ENCODE peak calls at places on chromosomes 3 and 15, in seven cellular contexts. R is body of pancreas; W is CD4-positive, alpha-beta memory T cell; S is right cardiac atrium; D is stomach; L is psoas muscle; Z is fibroblast of lung. G is an unnamed sample. For H3K4me1, the result is how much of the 10 kb centered on the place peaks cover.

GRCh38 chr3:53885239-53885638 is 3.3 kb upstream of the ACTR8 start:
- DNase-seq in R (no peak), W (no peak), S (no peak), D (no peak), L (no peak), Z (no peak), G (no peak)

GRCh38 chr3:120622870-120623718 is 27.0 kb downstream of the NDUFB4 start:
- DNase-seq in R (no peak), W (peak), S (no peak), D (no peak), L (no peak), Z (no peak), G (peak)

GRCh38 chr15:28260317-28260716 is 61.7 kb downstream of the HERC2 start:
- DNase-seq in R (no peak), W (no peak), S (no peak), D (no peak), L (no peak), Z (no peak), G (no peak)

GRCh38 chr15:70235347-70235746 is 137.6 kb upstream of the TLE3 start:
- DNase-seq in R (no peak), W (no peak), S (no peak), D (no peak), L (no peak), Z (no peak), G (no peak)

GRCh38 chr3:129777806-129778205 is 115.7 kb downstream of the TMCC1 start:
- DNase-seq in R (no peak), W (no peak), S (no peak), D (no peak), L (no peak), Z (no peak), G (no peak)

GRCh38 chr3:132966374-132966773 is 71.8 kb upstream of the TMEM108 start:
- DNase-seq in R (no peak), W (no peak), S (no peak), D (no peak), L (no peak), Z (no peak), G (no peak)

GRCh38 chr15:85312925-85313324 is 67.5 kb upstream of the AKAP13 start:
- DNase-seq in R (no peak), W (no peak), S (no peak), D (no peak), L (no peak), Z (peak), G (no peak)

GRCh38 chr3:179200790-179201189 is 50.1 kb downstream of the KCNMB3 start:
- DNase-seq in R (no peak), W (no peak), S (no peak), D (no peak), L (no peak), Z (no peak), G (no peak)

GRCh38 chr3:58474348-58474911 is 17.5 kb upstream of the KCTD6 start:
- DNase-seq in R (no peak), W (no peak), S (no peak), D (no peak), L (no peak), Z (no peak), G (no peak)

GRCh38 chr3:9810357-9810726 is 280 bp downstream of the TTLL3 start:
- DNase-seq in R (no peak), W (no peak), S (no peak), D (no peak), L (no peak), Z (no peak), G (no peak)

GRCh38 chr3:112815981-112816380 is 30.7 kb downstream of the CD200R1L start:
- DNase-seq in R (no peak), W (no peak), S (no peak), D (no peak), L (no peak), Z (peak), G (no peak)

GRCh38 chr3:27577504-27577903 is 93.3 kb upstream of the SLC4A7 start:
- DNase-seq in R (no peak), W (no peak), S (no peak), D (no peak), L (no peak), Z (no peak), G (no peak)

GRCh38 chr3:125202197-125202596 is 10.4 kb downstream of the SLC12A8 start:
- DNase-seq in R (no peak), W (no peak), S (no peak), D (no peak), L (no peak), Z (peak), G (no peak)

GRCh38 chr15:58548308-58549012 is 116.7 kb downstream of the LIPC start:
- DNase-seq in R (no peak), W (no peak), S (no peak), D (peak), L (no peak), Z (no peak), G (no peak)

GRCh38 chr3:112397529-112397928 is 64.6 kb downstream of the CD200 start:
- DNase-seq in R (no peak), W (no peak), S (no peak), D (no peak), L (no peak), Z (no peak), G (no peak)

GRCh38 chr3:14988988-14989394 is 41.6 kb downstream of the NR2C2 start:
- DNase-seq in R (no peak), W (peak), S (no peak), D (no peak), L (no peak), Z (no peak), G (no peak)

GRCh38 chr15:100831466-100831865 is 48.2 kb upstream of the ALDH1A3 start:
- DNase-seq in R (no peak), W (no peak), S (no peak), D (no peak), L (no peak), Z (no peak), G (no peak)

GRCh38 chr15:74302821-74303359 is 64.6 kb downstream of the CYP11A1 start:
- DNase-seq in R (peak), W (peak), S (peak), D (peak), L (no peak), Z (no peak), G (no peak)

GRCh38 chr15:60713096-60714084 is 234.4 kb upstream of the ICE2 start:
- DNase-seq in R (no peak), W (no peak), S (peak), D (no peak), L (peak), Z (no peak), G (no peak)

GRCh38 chr3:192869131-192870027 is 48.3 kb downstream of the MB21D2 start:
- DNase-seq in R (no peak), W (no peak), S (peak), D (no peak), L (peak), Z (peak), G (no peak)

GRCh38 chr15:67843571-67844387 is 3.9 kb upstream of the RNU6-1 start:
- DNase-seq in R (no peak), W (no peak), S (no peak), D (no peak), L (no peak), Z (no peak), G (no peak)

GRCh38 chr3:115659861-115660260 is 36.6 kb downstream of the GAP43 start:
- DNase-seq in R (no peak), W (no peak), S (no peak), D (no peak), L (no peak), Z (peak), G (no peak)

GRCh38 chr15:41655716-41656115 is 4.5 kb upstream of the MGA start:
- DNase-seq in R (no peak), W (no peak), S (no peak), D (no peak), L (no peak), Z (peak), G (no peak)

GRCh38 chr3:189914799-189915198 is 205.9 kb downstream of the P3H2 start:
- DNase-seq in R (no peak), W (no peak), S (no peak), D (no peak), L (no peak), Z (peak), G (no peak)

DNA sequence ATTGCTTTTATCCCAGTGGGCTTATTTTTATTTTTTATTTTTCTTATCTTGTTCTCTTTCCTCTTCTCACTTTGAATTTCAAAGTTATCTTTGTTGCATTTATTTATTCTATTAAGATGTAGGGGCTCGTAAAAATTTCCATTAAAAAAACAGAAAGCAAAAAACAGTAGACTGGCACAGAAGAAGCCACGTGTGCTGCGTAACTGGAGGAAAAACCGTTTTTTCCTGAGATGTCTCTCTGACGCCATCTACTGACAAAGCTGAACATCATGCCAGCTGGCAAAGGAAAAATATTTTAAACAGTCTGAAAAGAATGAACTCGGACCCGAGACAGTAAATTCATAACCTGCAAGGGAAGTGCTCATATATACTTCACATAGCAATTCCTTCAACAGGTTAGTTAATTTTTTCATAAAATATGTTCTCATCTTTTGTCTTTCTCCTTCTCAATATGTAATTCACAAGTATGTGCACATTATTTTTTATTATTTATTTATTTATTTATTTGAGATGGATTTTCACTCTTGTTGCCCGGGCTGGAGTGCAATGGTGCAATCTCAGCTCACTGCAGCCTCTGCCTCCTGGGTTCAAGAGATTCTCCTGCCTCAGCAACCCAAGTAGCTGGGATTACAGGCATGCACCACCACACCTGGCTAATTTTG is 10.5 kb upstream of the MFSD1 start:
- DNase-seq in R (peak), W (peak), S (peak), D (no peak), L (no peak), Z (peak), G (no peak)
- H3K4me3 ChIP-seq in R (no peak), W (no peak), S (no peak), D (peak), L (peak), Z (no peak), G (peak)

GRCh38 chr3:127720985-127721384 is 48.2 kb downstream of the ABTB1 start:
- DNase-seq in R (no peak), W (no peak), S (no peak), D (no peak), L (no peak), Z (no peak), G (no peak)
- H3K4me1 ChIP-seq in R (under half), W (under half), S (under half), D (under half), L (under half), Z (under half), G (under half)

DNA sequence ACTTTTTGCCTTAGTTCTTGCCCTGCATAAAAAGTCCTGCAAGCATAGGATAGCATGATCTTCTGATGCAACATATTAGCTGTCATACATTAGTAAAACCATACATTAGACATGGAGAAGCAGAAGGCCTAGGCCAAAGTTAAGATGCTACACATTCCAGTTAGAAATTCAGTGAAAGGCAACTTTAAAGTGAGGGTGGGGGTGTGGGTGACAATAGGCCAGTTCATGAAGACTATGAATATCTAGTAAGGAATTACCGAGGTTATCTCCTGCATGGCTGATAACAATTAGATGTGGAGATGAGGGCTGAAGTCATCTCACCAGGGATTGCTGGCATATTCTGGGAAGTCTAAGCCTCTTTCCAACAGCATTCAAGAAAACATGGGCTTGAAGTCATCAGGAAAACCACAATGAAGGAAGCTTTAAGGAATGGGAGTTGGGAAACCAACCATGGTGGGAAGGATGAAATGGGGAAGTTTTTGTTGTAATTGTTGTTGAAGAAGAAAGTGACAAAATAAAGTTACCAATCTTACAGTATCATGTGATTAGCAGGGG is 410.0 kb downstream of the FOXP1 start:
- DNase-seq in R (no peak), W (no peak), S (no peak), D (no peak), L (no peak), Z (peak), G (no peak)
- H3K27ac ChIP-seq in R (no peak), W (no peak), S (no peak), D (no peak), L (peak), Z (peak), G (no peak)

DNA sequence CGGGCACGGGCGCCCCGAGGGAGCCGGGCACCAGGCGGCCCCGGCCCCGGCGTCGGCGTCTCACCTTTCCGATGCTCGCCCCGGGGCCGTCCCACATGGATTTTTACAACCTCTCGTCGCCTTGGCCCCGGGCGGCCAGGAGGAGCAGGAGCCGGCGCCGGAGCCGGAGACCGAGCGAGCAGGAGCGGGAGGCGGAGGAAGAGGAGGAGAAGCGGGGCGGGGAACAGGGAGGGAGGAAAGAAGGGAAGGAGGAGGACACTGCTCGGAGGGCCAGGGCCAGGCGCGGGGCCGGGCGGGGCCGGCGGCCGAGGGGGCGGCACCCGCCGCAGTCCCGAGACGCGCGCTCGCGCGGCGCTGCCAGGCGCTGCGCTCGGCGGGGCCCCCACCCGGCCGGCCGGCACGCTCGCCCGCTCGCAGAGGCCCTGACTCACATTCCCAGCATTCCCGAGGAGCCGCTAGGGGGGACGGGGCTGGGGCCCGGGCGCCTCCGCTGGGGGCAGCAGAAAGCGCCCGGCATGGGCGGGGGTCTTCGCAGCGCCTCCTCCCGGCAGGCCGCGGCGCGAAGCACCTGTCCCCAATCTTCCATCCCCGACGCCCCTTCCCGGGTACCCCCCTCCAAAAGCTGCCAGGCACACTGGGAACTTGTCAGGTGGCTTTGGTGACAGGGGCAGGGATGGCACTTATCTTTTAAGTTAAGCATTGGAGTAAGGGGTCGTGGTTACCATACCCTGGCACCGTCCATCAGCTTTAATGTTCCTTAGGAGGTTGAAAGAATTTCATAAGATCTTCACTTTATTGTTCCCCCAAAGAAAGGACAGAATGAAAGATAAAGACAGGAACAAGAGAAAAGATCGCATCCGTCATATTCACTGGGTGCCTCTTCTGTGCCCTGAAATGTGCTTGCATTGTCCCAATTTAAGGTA is at the start of gene ERC2:
- DNase-seq in R (peak), W (no peak), S (peak), D (peak), L (peak), Z (peak), G (peak)
- H3K4me3 ChIP-seq in R (peak), W (no peak), S (peak), D (peak), L (peak), Z (peak), G (no peak)

GRCh38 chr3:88057650-88058321 is 1.0 kb downstream of the CGGBP1 start:
- DNase-seq in R (no peak), W (peak), S (no peak), D (no peak), L (no peak), Z (peak), G (no peak)
- H3K4me1 ChIP-seq in R (under half), W (half or more), S (under half), D (under half), L (under half), Z (under half), G (under half)

DNA sequence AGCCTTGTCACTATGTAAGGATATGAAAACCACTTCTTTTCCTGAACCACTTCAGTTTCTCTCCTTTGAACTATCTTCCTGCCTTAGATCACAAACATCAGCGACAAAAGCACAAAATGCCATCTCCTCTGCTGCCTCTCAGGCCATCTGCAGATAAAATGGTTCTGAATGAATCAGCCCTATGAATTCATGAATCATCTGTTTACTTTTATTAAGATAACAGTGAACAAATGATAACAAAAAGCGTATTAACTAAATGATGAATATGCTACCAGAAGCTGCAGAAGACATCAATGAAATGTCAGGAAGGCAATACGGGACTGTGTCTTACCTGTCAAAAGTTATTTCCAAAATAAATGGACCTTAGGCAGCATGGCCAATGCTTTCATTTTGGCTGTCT is 928.1 kb downstream of the ROBO1 start:
- DNase-seq in R (no peak), W (no peak), S (no peak), D (no peak), L (no peak), Z (peak), G (no peak)
- H3K27ac ChIP-seq in R (no peak), W (no peak), S (no peak), D (no peak), L (no peak), Z (no peak), G (no peak)